ENCODE peak calls at places on chromosomes 2 and 18, in four cellular contexts. Z is HEK293T, N is ureter, L is NCI-H774. H is an unnamed sample.

GRCh38 chr18:13268035-13268700 is 49.6 kb downstream of the LDLRAD4 start:
- DNase-seq in Z (no peak), N (peak), L (no peak), H (no peak)

GRCh38 chr2:136424112-136424511 is 306.2 kb upstream of the CXCR4 start:
- DNase-seq in Z (no peak), N (no peak), L (no peak), H (peak)

GRCh38 chr2:241271641-241272297 is 43.7 kb downstream of the HDLBP start:
- DNase-seq in Z (peak), N (peak), L (no peak), H (peak)

GRCh38 chr18:10588975-10589374 is 63.1 kb downstream of the NAPG start:
- DNase-seq in Z (no peak), N (no peak), L (peak), H (no peak)

GRCh38 chr2:235235977-235236767 is 257.7 kb upstream of the AGAP1 start:
- DNase-seq in Z (no peak), N (no peak), L (no peak), H (no peak)

GRCh38 chr2:137981112-137981679 is 16.9 kb downstream of the HNMT start:
- DNase-seq in Z (no peak), N (no peak), L (no peak), H (no peak)

GRCh38 chr2:218716070-218716469 is 5.4 kb downstream of the TTLL4 start:
- DNase-seq in Z (no peak), N (no peak), L (no peak), H (no peak)

GRCh38 chr2:208147759-208148158 is 1.8 kb upstream of the CRYGB start:
- DNase-seq in Z (no peak), N (no peak), L (no peak), H (no peak)

GRCh38 chr2:125471963-125472362 is 1184.0 kb upstream of the GYPC start:
- DNase-seq in Z (peak), N (no peak), L (no peak), H (no peak)

GRCh38 chr2:105893011-105893995 is 148.6 kb downstream of the NCK2 start:
- DNase-seq in Z (no peak), N (no peak), L (no peak), H (no peak)

GRCh38 chr2:231068525-231069222 is 12.0 kb downstream of the PSMD1 start:
- DNase-seq in Z (no peak), N (no peak), L (no peak), H (peak)

GRCh38 chr2:171487201-171487600 is 35.1 kb upstream of the CYBRD1 start:
- DNase-seq in Z (no peak), N (no peak), L (no peak), H (no peak)

GRCh38 chr2:113686537-113686936 is 59.5 kb downstream of the RABL2A start:
- DNase-seq in Z (no peak), N (no peak), L (no peak), H (no peak)